ENCODE peak calls at places on chromosomes 7 and 10, in five cellular contexts. A is M059J; U is stimulated activated CD4-positive, alpha-beta T cell treated with anti-CD3 and anti-CD28 coated beads, TNF-alpha, amount 100 ng/mL, for 24 hours; D is DMS153; K is nucleus accumbens. Y is an unnamed sample.

GRCh38 chr10:269440-270074 is 134.3 kb downstream of the ZMYND11 start:
- DNase-seq in A (no peak), U (no peak), D (no peak), K (no peak), Y (no peak)

GRCh38 chr10:43771675-43772074 is 123.0 kb upstream of the ZNF32 start:
- DNase-seq in A (no peak), U (no peak), D (no peak), K (no peak), Y (no peak)

GRCh38 chr10:86536294-86536861 is 14.8 kb upstream of the WAPL start:
- DNase-seq in A (no peak), U (peak), D (no peak), K (no peak), Y (peak)

GRCh38 chr10:68871105-68871711 is 29.9 kb upstream of the DDX50 start:
- DNase-seq in A (peak), U (no peak), D (no peak), K (no peak), Y (no peak)

GRCh38 chr10:116271593-116272496 is 1.2 kb downstream of the GFRA1 start:
- DNase-seq in A (peak), U (no peak), D (no peak), K (no peak), Y (no peak)

GRCh38 chr7:157310676-157311185 is 26.1 kb upstream of the DNAJB6 start:
- DNase-seq in A (peak), U (no peak), D (no peak), K (no peak), Y (no peak)

GRCh38 chr7:139159900-139160675 is 50.6 kb upstream of the ZC3HAV1 start:
- DNase-seq in A (peak), U (no peak), D (no peak), K (no peak), Y (no peak)

GRCh38 chr7:99928994-99929729 is at the start of gene GJC3:
- DNase-seq in A (peak), U (peak), D (peak), K (peak), Y (no peak)

GRCh38 chr10:88731296-88731695 is 25.2 kb downstream of the LIPK start:
- DNase-seq in A (no peak), U (no peak), D (no peak), K (no peak), Y (no peak)

GRCh38 chr7:86407291-86407690 is 236.4 kb upstream of the GRM3 start:
- DNase-seq in A (peak), U (no peak), D (no peak), K (no peak), Y (no peak)

GRCh38 chr7:66140924-66141323 is 26.3 kb downstream of the CRCP start:
- DNase-seq in A (peak), U (no peak), D (peak), K (peak), Y (no peak)

GRCh38 chr10:30000802-30001571 is 58.4 kb downstream of the JCAD start:
- DNase-seq in A (peak), U (no peak), D (no peak), K (no peak), Y (no peak)

GRCh38 chr7:77425151-77426051 is 9.3 kb upstream of the GSAP start:
- DNase-seq in A (peak), U (no peak), D (no peak), K (no peak), Y (no peak)

GRCh38 chr10:44180321-44181154 is 204.4 kb downstream of the CXCL12 start:
- DNase-seq in A (peak), U (no peak), D (no peak), K (no peak), Y (no peak)

GRCh38 chr7:94350729-94351128 is 44.0 kb upstream of the COL1A2 start:
- DNase-seq in A (no peak), U (no peak), D (peak), K (no peak), Y (no peak)

GRCh38 chr7:2164646-2165045 is 68.1 kb downstream of the MAD1L1 start:
- DNase-seq in A (no peak), U (no peak), D (no peak), K (no peak), Y (no peak)

GRCh38 chr7:148153611-148154010 is 437.0 kb upstream of the C7orf33 start:
- DNase-seq in A (no peak), U (no peak), D (peak), K (no peak), Y (no peak)

GRCh38 chr10:98097611-98098010 is 36.8 kb upstream of the R3HCC1L start:
- DNase-seq in A (no peak), U (no peak), D (peak), K (no peak), Y (no peak)

GRCh38 chr10:11515596-11516418 is 95.6 kb downstream of the USP6NL start:
- DNase-seq in A (peak), U (peak), D (peak), K (no peak), Y (no peak)